ENCODE peak calls at places on chromosomes 16 and 17, in five cellular contexts. E is stomach, G is H54, F is vagina, K is transverse colon. S is an unnamed sample.

GRCh38 chr16:10938321-10938720 is 3.9 kb downstream of the DEXI start:
- DNase-seq in E (no peak), G (no peak), F (no peak), K (no peak), S (no peak)

GRCh38 chr17:57431415-57431814 is 175.1 kb downstream of the MSI2 start:
- DNase-seq in E (no peak), G (no peak), F (no peak), K (no peak), S (no peak)

GRCh38 chr17:47957591-47958490 is at the start of gene PRR15L:
- DNase-seq in E (peak; percentile 93), G (no peak), F (no peak), K (peak; percentile 91), S (no peak)

GRCh38 chr16:73735954-73736353 is 560.7 kb upstream of the PSMD7 start:
- DNase-seq in E (no peak), G (no peak), F (no peak), K (no peak), S (no peak)

GRCh38 chr16:5616841-5617240 is 519.2 kb upstream of the EEF2KMT start:
- DNase-seq in E (no peak), G (no peak), F (no peak), K (no peak), S (no peak)

GRCh38 chr17:77343031-77343866 is 202.5 kb downstream of the SEC14L1 start:
- DNase-seq in E (peak; percentile 16), G (no peak), F (peak; percentile 6), K (no peak), S (no peak)

GRCh38 chr17:57557363-57557762 is 187.7 kb downstream of the CCDC182 start:
- DNase-seq in E (no peak), G (no peak), F (no peak), K (no peak), S (no peak)

GRCh38 chr17:71339219-71339618 is 781.6 kb upstream of the SOX9 start:
- DNase-seq in E (no peak), G (no peak), F (no peak), K (no peak), S (no peak)

GRCh38 chr17:72560303-72561247 is 439.8 kb downstream of the SOX9 start:
- DNase-seq in E (peak; percentile 93), G (peak; percentile 83), F (no peak), K (peak; percentile 81), S (peak; percentile 70)

GRCh38 chr17:82795615-82796014 is 43.8 kb downstream of the TBCD start:
- DNase-seq in E (no peak), G (no peak), F (no peak), K (peak; percentile 61), S (no peak)

GRCh38 chr17:30905742-30906100 is 317 bp downstream of the TEFM start:
- DNase-seq in E (no peak), G (no peak), F (no peak), K (peak; percentile 11), S (no peak)

GRCh38 chr17:4519361-4519788 is 20.7 kb downstream of the SPNS2 start:
- DNase-seq in E (peak; percentile 89), G (no peak), F (no peak), K (no peak), S (no peak)

GRCh38 chr17:8144401-8145295 is 7.6 kb downstream of the PER1 start:
- DNase-seq in E (no peak), G (no peak), F (no peak), K (no peak), S (no peak)

GRCh38 chr17:8143581-8144400 is 8.4 kb downstream of the PER1 start:
- DNase-seq in E (no peak), G (no peak), F (no peak), K (no peak), S (no peak)

GRCh38 chr17:8142158-8142886 is 9.9 kb downstream of the PER1 start:
- DNase-seq in E (no peak), G (no peak), F (no peak), K (no peak), S (no peak)

GRCh38 chr17:8141741-8142140 is 10.5 kb downstream of the PER1 start:
- DNase-seq in E (no peak), G (no peak), F (no peak), K (no peak), S (no peak)

DNA sequence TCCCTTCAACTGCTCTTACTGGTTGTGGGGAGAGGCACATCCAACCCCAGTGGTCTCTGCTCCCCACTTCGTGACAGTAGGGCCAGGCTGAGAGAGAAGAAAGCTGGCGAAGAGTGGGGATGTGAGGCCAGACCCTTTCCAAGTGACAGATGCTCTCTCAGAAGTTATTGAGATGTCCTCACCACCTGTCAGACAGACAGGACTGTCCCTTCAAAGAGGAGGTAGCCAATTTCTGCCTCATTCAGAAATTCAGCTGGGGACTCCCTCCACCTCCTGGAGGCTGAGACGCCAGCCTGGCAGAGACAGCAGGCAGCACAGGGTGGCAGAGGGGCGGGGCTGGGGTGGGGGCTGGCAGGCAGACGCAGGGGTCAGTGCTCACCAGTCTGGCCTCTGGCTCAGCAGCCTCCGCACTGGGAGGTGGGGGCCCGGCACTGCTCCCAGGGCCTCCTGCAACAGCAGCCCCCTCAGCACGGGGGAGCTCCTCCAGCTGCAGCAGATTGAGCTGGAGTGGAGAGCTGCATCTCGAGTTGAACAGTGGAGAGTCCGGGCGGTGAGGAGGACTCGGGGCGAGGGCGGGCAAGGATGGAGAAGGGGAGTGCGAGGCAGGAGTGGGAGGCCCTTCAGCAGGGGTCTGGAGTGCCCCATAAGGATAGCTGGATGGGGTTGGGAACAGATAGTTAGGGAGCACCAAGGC is 9.2 kb downstream of the PER1 start:
- DNase-seq in E (no peak), G (no peak), F (no peak), K (no peak), S (no peak)
- TF ChIP-seq POLR2A in E (no peak), G (no peak), F (no peak), K (no peak), S (peak; percentile 42)

GRCh38 chr16:2223375-2224182 is at the start of gene E4F1:
- DNase-seq in E (peak; percentile 100), G (peak; percentile 99), F (peak; percentile 98), K (peak; percentile 100), S (peak; percentile 100)
- TF ChIP-seq POLR2A in E (peak; percentile 85), G (peak; percentile 98), F (peak; percentile 72), K (peak; percentile 87), S (peak; percentile 95)

DNA sequence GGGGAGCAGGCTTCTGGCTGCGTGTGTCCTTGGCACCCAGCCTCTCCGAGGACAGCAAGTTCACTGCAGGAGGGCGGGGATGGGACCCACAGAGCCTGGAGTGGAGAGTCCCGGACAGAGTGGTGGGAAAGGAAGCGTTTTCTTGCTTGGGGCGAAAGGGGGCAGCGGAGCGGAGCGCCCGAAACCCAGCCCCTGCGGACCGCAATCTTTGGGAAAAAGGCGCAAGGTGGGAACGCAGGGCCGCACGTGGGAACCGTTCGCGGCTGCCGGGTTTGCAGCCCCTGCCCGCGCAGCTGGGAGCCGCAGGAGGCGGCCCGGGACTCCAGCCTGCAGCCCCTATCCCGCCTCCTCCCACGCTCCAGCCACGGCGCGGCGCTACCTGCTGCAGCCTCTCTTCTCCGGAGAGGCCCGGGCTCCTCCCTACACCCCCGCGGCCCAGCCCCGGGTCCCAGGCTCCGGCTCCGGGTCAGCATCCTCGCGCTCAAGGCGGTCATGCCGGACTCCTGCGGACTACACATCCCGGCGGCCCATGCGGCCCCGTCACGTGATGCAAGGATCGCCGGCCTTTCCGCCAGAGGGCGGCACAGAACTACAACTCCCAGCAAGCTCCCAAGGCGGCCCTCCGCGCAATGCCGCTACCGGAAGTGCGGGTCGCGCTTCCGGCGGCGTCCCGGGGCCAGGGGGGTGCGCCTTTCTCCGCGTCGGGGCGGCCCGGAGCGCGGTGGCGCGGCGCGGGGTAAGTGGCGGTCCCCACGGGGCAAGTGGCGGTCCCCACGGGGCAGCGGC is at the start of the genes NTHL1 and TSC2:
- DNase-seq in E (peak; percentile 97), G (peak; percentile 96), F (no peak), K (peak; percentile 97), S (peak; percentile 96)
- TF ChIP-seq POLR2A in E (no peak), G (peak; percentile 89), F (peak; percentile 11), K (peak; percentile 7), S (peak; percentile 46)

DNA sequence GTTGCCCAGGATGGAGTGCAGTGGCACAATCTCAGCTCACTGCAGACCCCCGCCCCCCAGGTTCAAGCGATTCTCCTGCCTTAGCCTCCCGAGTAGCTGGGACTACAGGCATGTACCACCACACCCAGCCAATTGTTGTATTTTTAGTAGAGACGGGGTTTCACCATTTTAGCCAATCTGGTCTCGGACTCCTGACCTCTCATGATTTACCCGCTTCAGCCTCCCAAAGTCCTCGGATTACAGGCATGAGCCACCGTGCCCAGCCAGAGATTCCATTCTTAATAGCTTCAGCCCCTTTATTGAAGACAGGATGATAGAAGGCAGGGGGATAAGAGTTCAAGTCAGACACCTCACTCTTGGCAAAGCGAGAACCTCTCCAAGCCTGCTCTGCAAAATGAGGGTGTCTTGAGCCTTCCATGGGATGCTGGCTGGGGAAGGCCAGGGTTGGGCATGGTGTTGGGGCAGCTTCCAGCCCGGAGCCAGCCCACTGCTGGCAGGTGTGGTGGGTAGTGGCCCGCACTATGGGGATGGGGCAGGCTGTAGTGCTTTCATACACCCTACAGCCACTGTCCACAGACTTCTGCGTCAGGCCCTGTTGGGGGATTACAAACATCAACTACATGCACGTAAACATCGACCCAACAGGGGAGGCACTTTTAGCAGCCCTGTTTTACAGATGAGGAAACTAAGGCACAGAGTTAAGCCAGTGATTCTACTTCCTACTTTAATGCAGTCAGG is 3.5 kb downstream of the CARHSP1 start:
- DNase-seq in E (no peak), G (no peak), F (no peak), K (no peak), S (no peak)
- TF ChIP-seq POLR2A in E (no peak), G (no peak), F (no peak), K (no peak), S (no peak)

DNA sequence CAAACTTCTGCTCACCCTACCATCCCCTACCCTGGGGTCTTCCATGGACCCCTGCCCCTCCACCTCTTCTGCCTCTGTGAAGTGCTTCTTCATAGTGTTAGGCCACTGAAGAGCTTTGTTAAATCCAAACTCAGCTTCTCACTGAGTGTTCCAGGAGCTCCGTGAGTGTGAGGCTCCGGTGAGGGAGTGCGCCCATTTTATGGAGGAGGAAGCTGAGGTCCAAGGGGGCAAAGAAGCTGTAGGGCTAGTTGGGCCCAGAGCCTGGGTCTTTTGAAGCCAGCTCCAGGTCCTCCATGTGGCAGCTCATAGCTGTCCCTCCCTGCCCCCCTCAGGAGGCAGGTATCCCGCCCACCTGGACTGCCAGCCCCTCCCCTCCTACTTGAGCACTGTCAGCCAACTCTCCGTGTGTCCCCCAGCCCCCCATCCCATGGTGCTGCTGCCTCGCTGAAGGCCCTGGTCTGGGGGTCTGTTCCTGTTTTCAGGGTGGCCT is 6.0 kb downstream of the FMNL1 start:
- DNase-seq in E (no peak), G (no peak), F (no peak), K (no peak), S (no peak)
- TF ChIP-seq POLR2A in E (no peak), G (no peak), F (no peak), K (no peak), S (no peak)

DNA sequence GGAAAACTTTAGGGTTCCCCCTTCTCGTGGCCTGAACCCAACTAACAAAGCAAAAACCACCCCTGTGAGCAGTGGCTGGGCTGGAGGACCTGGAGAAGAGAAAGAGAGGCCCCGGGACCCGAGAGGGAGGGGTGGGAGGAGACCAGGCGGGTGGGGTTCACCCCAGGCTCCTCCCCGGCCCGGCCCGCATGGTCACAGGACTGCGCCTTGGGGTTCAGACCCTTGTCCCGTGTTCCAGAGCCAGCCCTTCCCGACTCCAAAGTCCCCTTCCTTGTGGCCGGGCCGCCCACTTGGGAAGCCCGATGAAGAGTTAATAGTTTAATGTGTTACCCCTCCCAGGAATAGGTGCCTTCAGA is 852 bp downstream of the MARVELD3 start:
- DNase-seq in E (peak; percentile 36), G (no peak), F (no peak), K (peak; percentile 91), S (peak; percentile 12)
- TF ChIP-seq POLR2A in E (no peak), G (no peak), F (no peak), K (peak; percentile 41), S (no peak)